ENCODE peak calls at places on chromosomes 7 and 10, in ten cellular contexts. K, S, C, M, F, V, N, I, G and E are unnamed samples.

GRCh38 chr10:86536294-86536861 is 14.8 kb upstream of the WAPL start:
- DNase-seq in F (no peak), I (no peak), K (no peak), S (no peak), C (no peak), N (peak; percentile 13), M (no peak), V (no peak), G (peak; percentile 25), E (no peak)

GRCh38 chr7:84237533-84238173 is 43.1 kb upstream of the SEMA3A start:
- DNase-seq in S (peak; percentile 61), C (no peak), F (no peak), M (no peak), N (no peak), V (peak; percentile 93), G (no peak), K (peak; percentile 76), I (no peak), E (no peak)

GRCh38 chr7:147182859-147183258 is 1066.3 kb downstream of the CNTNAP2 start:
- DNase-seq in F (no peak), V (no peak), N (no peak), K (peak; percentile 42), C (no peak), M (no peak), S (no peak), I (no peak), G (no peak), E (no peak)

GRCh38 chr7:32474008-32474407 is 16.2 kb downstream of the LSM5 start:
- DNase-seq in S (no peak), F (no peak), I (no peak), K (no peak), C (no peak), N (no peak), M (no peak), G (no peak), V (no peak), E (no peak)

GRCh38 chr10:124035928-124036558 is 57.4 kb downstream of the CHST15 start:
- DNase-seq in V (no peak), K (no peak), I (peak; percentile 46), N (peak; percentile 78), G (peak; percentile 27), S (peak; percentile 56), F (peak; percentile 45), C (peak; percentile 55), M (peak; percentile 89), E (no peak)

GRCh38 chr10:83917519-83918506 is 221.5 kb upstream of the GHITM start:
- DNase-seq in N (peak; percentile 31), I (peak; percentile 33), K (peak; percentile 13), V (no peak), F (peak; percentile 44), S (peak; percentile 26), G (peak; percentile 19), C (no peak), M (peak; percentile 69), E (no peak)

GRCh38 chr7:121485457-121486243 is 89.5 kb upstream of the FAM3C start:
- DNase-seq in I (peak; percentile 13), F (no peak), G (peak; percentile 10), S (no peak), M (no peak), N (no peak), K (peak; percentile 73), C (peak; percentile 28), V (peak; percentile 69), E (no peak)

GRCh38 chr10:25080880-25081581 is 64.6 kb downstream of the THNSL1 start:
- DNase-seq in K (peak; percentile 93), N (peak; percentile 89), S (peak; percentile 86), G (peak; percentile 66), M (peak; percentile 78), V (peak; percentile 79), I (peak; percentile 85), F (peak; percentile 92), C (peak; percentile 77), E (peak; percentile 47)

GRCh38 chr7:82507976-82508677 is 64.5 kb upstream of the CACNA2D1 start:
- DNase-seq in M (peak; percentile 76), F (peak; percentile 36), C (no peak), N (peak; percentile 12), V (no peak), K (no peak), S (no peak), I (no peak), G (no peak), E (no peak)

GRCh38 chr7:139035588-139036353 is at the start of gene ZC3HAV1L:
- DNase-seq in C (peak; percentile 27), S (peak; percentile 84), G (peak; percentile 70), K (peak; percentile 81), F (peak; percentile 68), V (peak; percentile 79), M (peak; percentile 79), N (peak; percentile 46), I (peak; percentile 64), E (no peak)

GRCh38 chr7:156479596-156479995 is 161.0 kb upstream of the RNF32 start:
- DNase-seq in K (no peak), N (no peak), C (no peak), V (no peak), F (no peak), S (no peak), G (no peak), I (no peak), M (no peak), E (no peak)

GRCh38 chr10:31929986-31930675 is 1.5 kb upstream of the ARHGAP12 start:
- DNase-seq in V (no peak), I (no peak), S (no peak), M (no peak), N (no peak), C (no peak), K (peak; percentile 26), F (peak; percentile 30), G (no peak), E (no peak)

GRCh38 chr7:6482307-6482706 is 34.6 kb upstream of the DAGLB start:
- DNase-seq in M (no peak), G (no peak), I (no peak), C (no peak), S (no peak), F (peak; percentile 59), N (peak; percentile 39), V (no peak), K (no peak), E (no peak)

GRCh38 chr10:103280505-103280904 is 3.6 kb downstream of the INA start:
- DNase-seq in F (no peak), M (no peak), C (no peak), S (no peak), I (no peak), G (no peak), K (no peak), V (no peak), N (no peak), E (no peak)

GRCh38 chr7:65216469-65216868 is 157.2 kb upstream of the ZNF92 start:
- DNase-seq in F (peak; percentile 70), C (peak; percentile 40), G (no peak), I (no peak), N (peak; percentile 61), V (peak; percentile 24), K (peak; percentile 41), M (peak; percentile 71), S (peak; percentile 64), E (no peak)

GRCh38 chr7:4682621-4683042 is 537 bp downstream of the FOXK1 start:
- DNase-seq in M (peak; percentile 83), G (peak; percentile 60), I (peak; percentile 46), N (peak; percentile 58), F (peak; percentile 46), K (peak; percentile 52), V (peak; percentile 60), S (peak; percentile 74), C (peak; percentile 42), E (no peak)

GRCh38 chr7:74407958-74408357 is 45.7 kb upstream of the GTF2IRD1 start:
- DNase-seq in G (no peak), C (no peak), N (no peak), I (no peak), S (no peak), F (no peak), K (no peak), M (no peak), V (no peak), E (no peak)

GRCh38 chr10:103954543-103954942 is 12.4 kb upstream of the SLK start:
- DNase-seq in G (no peak), S (no peak), K (no peak), N (no peak), M (no peak), V (no peak), F (no peak), C (no peak), I (no peak), E (no peak)

GRCh38 chr7:2558620-2559282 is at the start of gene IQCE:
- DNase-seq in I (peak; percentile 95), G (peak; percentile 98), N (peak; percentile 95), S (peak; percentile 90), F (peak; percentile 95), C (peak; percentile 76), V (peak; percentile 86), M (peak; percentile 98), K (peak; percentile 95), E (peak; percentile 54)
- H3K4me1 ChIP-seq in I (peaks cover 14% of the 10 kb centered on the region), G (peaks cover 22% of the 10 kb centered on the region), N (peaks cover 58% of the 10 kb centered on the region), S (peaks cover 22% of the 10 kb centered on the region), F (peaks cover 15% of the 10 kb centered on the region), C (peaks cover 3% of the 10 kb centered on the region), V (peaks cover 4% of the 10 kb centered on the region), M (peaks cover 33% of the 10 kb centered on the region), K (peaks cover 18% of the 10 kb centered on the region), E (peaks cover 29% of the 10 kb centered on the region)

DNA sequence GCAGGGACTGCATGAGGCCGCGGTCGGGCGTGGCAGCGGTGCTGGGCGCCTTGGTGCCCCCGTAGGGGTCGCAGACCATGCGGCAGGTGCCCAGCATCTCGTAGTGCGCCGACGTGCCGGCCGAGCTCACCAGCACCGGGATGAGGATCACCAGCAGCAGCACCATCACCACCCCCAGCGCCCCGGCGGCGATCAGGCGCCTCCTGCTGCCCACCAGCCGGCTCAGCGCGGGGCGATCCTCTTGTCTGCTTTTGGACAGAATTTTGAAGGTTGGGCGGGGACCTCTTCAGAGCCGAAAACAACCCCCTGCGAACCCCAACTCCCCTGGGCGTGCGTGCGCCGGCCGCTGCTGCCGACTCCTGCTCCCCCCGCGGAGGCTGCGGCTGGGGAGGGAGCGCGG is 779 bp downstream of the C1QL3 start:
- DNase-seq in K (peak; percentile 33), C (no peak), S (no peak), N (no peak), V (peak; percentile 9), M (peak; percentile 70), I (no peak), G (peak; percentile 22), F (no peak), E (no peak)
- TF ChIP-seq CTCF in K (peak; percentile 42), C (no peak), S (no peak), N (no peak), V (peak; percentile 37), M (peak; percentile 16), I (no peak), G (peak; percentile 27), F (no peak), E (no peak)

GRCh38 chr10:6170638-6171037 is 32.1 kb upstream of the PFKFB3 start:
- DNase-seq in I (no peak), M (no peak), V (no peak), C (no peak), K (no peak), G (no peak), N (peak; percentile 61), F (peak; percentile 57), S (no peak), E (no peak)
- H3K4me1 ChIP-seq in I (peaks cover 36% of the 10 kb centered on the region), M (peaks cover 13% of the 10 kb centered on the region), V (peaks cover 6% of the 10 kb centered on the region), C (no peaks in the 10 kb centered on the region), K (peaks cover 25% of the 10 kb centered on the region), G (peaks cover 46% of the 10 kb centered on the region), N (peaks cover 47% of the 10 kb centered on the region), F (no peaks in the 10 kb centered on the region), S (peaks cover 4% of the 10 kb centered on the region), E (peaks cover 45% of the 10 kb centered on the region)

DNA sequence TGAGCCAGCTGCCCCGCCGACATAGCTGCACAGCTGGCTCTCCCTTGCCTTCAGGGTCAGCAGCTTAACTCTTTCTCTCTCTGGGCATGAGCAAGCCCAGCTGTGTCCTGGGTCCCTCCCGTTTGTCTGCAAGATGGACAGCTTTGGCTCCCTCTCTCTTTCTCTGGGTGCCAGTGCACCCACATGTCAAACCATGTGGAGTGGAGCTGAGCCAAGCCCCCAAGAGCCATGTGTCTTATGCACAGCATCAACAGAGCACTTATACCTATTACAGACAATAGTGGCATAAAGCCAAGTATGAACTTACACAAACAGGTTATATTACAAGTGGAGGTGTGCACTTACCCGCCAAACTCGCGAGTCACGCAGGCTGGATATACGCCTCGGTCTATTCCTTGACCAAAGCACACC is 35.7 kb upstream of the MTPAP start:
- DNase-seq in M (peak; percentile 54), I (no peak), G (no peak), V (peak; percentile 39), F (no peak), C (no peak), S (peak; percentile 67), K (peak; percentile 52), N (no peak), E (no peak)
- TF ChIP-seq CTCF in M (peak; percentile 50), I (no peak), G (peak; percentile 44), V (peak; percentile 52), F (peak; percentile 31), C (no peak), S (peak; percentile 36), K (peak; percentile 44), N (peak; percentile 33), E (no peak)